ENCODE peak calls at places on chromosomes 7 and 10, in nine cellular contexts. A is tibial artery; J is ascending aorta; U is lung; O is upper lobe of left lung; Y is HAP-1; V is PC-9; R is HCT116; S is CD4-positive, alpha-beta T cell. F is an unnamed sample.

GRCh38 chr7:157497367-157497743 is 160.6 kb downstream of the DNAJB6 start:
- DNase-seq in U (no peak), R (no peak), J (no peak), A (no peak), Y (no peak), V (no peak), O (no peak), S (no peak), F (no peak)

GRCh38 chr10:42933454-42934340 is 143.2 kb upstream of the RET start:
- DNase-seq in A (no peak), Y (no peak), R (no peak), V (no peak), U (peak; percentile 33), S (peak; percentile 31), O (no peak), J (no peak), F (no peak)

GRCh38 chr7:55133630-55134392 is 115.0 kb downstream of the EGFR start:
- DNase-seq in R (peak; percentile 65), V (peak; percentile 88), U (peak; percentile 59), A (peak; percentile 81), S (no peak), Y (no peak), J (no peak), O (peak; percentile 49), F (peak; percentile 80)

GRCh38 chr7:151117565-151117964 is 31.3 kb downstream of the AGAP3 start:
- DNase-seq in R (no peak), A (no peak), Y (no peak), O (no peak), V (no peak), U (no peak), S (peak; percentile 47), J (no peak), F (no peak)

GRCh38 chr10:92591550-92592140 is 1.3 kb upstream of the KIF11 start:
- DNase-seq in O (peak; percentile 96), J (peak; percentile 78), A (peak; percentile 97), Y (peak; percentile 81), U (peak; percentile 91), S (peak; percentile 88), V (peak; percentile 87), R (peak; percentile 89), F (peak; percentile 69)

GRCh38 chr7:138303230-138304070 is 156.6 kb upstream of the TRIM24 start:
- DNase-seq in S (no peak), R (no peak), A (no peak), Y (no peak), U (no peak), O (no peak), J (no peak), V (no peak), F (no peak)

GRCh38 chr10:73413108-73413527 is 740 bp downstream of the ANXA7 start:
- DNase-seq in V (peak; percentile 48), S (peak; percentile 33), J (no peak), U (no peak), Y (peak; percentile 55), A (no peak), O (peak; percentile 50), R (peak; percentile 51), F (no peak)

GRCh38 chr7:105839271-105839670 is 37.1 kb downstream of the ATXN7L1 start:
- DNase-seq in U (no peak), O (no peak), A (no peak), R (no peak), S (no peak), Y (no peak), J (no peak), V (no peak), F (no peak)

GRCh38 chr10:112741830-112742402 is 208.1 kb upstream of the TCF7L2 start:
- DNase-seq in S (no peak), A (no peak), R (peak; percentile 52), Y (no peak), O (peak; percentile 50), V (peak; percentile 27), J (no peak), U (no peak), F (no peak)

GRCh38 chr7:137418841-137419240 is 75.3 kb upstream of the PTN start:
- DNase-seq in O (no peak), A (no peak), U (no peak), Y (no peak), J (no peak), R (no peak), V (no peak), S (no peak), F (no peak)

GRCh38 chr10:103835121-103836045 is 20.0 kb downstream of the SH3PXD2A start:
- DNase-seq in S (no peak), R (no peak), J (no peak), U (no peak), V (no peak), Y (no peak), A (peak; percentile 91), O (peak; percentile 60), F (no peak)

GRCh38 chr10:87059401-87059800 is 35.2 kb downstream of the GLUD1 start:
- DNase-seq in R (no peak), A (no peak), U (no peak), S (no peak), Y (no peak), J (no peak), V (no peak), O (no peak), F (no peak)

GRCh38 chr10:33126742-33127141 is 168.7 kb upstream of the ITGB1 start:
- DNase-seq in Y (no peak), O (no peak), J (no peak), U (no peak), S (no peak), V (no peak), A (no peak), R (no peak), F (no peak)

GRCh38 chr10:77230194-77230593 is 407.4 kb downstream of the KCNMA1 start:
- DNase-seq in U (no peak), J (no peak), R (no peak), O (no peak), V (no peak), S (no peak), A (no peak), Y (no peak), F (peak; percentile 57)

GRCh38 chr7:26182706-26183105 is 17.8 kb downstream of the HNRNPA2B1 start:
- DNase-seq in J (no peak), R (no peak), S (no peak), Y (no peak), V (no peak), A (no peak), O (no peak), U (no peak), F (no peak)

GRCh38 chr10:119651514-119652327 is 541 bp downstream of the BAG3 start:
- DNase-seq in J (no peak), V (no peak), S (peak; percentile 7), U (no peak), O (no peak), Y (no peak), A (peak; percentile 69), R (no peak), F (no peak)

GRCh38 chr10:184911-185310 is 49.7 kb downstream of the ZMYND11 start:
- DNase-seq in J (no peak), V (no peak), R (no peak), U (no peak), A (no peak), O (no peak), Y (no peak), S (no peak), F (peak; percentile 28)

GRCh38 chr7:128172963-128173362 is 68.1 kb upstream of the LEP start:
- DNase-seq in V (no peak), J (no peak), S (no peak), O (no peak), A (no peak), R (no peak), Y (no peak), U (no peak), F (no peak)

GRCh38 chr10:15369642-15370211 is 1.4 kb downstream of the FAM171A1 start:
- DNase-seq in V (no peak), U (no peak), S (no peak), R (no peak), J (no peak), Y (no peak), A (no peak), O (no peak), F (no peak)

DNA sequence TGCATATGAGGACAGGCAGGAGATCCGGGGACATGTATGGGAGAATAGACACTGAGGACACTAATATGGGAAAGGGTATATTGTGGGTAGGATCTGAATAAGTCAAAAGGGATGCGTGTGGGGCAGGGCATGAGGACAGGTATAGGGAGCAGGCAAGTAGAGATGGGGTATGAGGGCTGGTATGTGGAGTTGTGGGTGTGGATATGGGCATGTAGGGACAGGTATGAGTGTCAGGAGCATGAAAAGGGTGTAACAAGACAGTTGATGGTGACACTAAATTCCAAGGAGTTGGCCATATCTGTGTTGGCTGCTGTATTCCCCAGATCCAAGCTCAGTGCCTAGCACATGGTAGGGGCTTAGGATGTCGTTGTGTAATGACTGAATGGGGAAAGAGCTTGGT is 84.4 kb upstream of the PAX2 start:
- DNase-seq in S (no peak), R (no peak), O (no peak), U (no peak), V (no peak), A (no peak), J (no peak), Y (no peak), F (no peak)
- H3K27me3 ChIP-seq in S (peaks cover 77% of the 10 kb centered on the region), R (no peaks in the 10 kb centered on the region), O (no peaks in the 10 kb centered on the region), U (peaks cover 3% of the 10 kb centered on the region), V (peaks cover 33% of the 10 kb centered on the region), A (no peaks in the 10 kb centered on the region), J (peaks cover 9% of the 10 kb centered on the region), Y (peaks cover 25% of the 10 kb centered on the region), F (peaks cover 58% of the 10 kb centered on the region)

DNA sequence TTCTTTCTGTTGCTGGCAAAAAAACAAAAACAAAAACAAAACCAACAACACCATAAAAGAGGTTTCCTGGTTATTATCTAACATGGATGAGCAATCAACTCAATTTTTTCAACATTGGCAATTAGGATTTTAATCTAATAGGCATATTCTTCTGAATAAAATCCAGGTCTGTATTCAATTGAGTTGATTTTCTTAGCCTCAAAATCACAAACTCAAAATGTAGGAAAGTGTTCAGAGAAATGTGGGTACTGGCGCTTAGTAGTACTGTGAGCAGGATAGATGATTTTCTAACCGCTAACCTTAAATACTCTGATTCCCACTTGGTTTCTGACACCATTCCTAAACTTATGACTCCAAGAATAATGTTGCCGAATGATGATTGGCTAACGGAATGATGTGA is 5.6 kb downstream of the WNT16 start:
- DNase-seq in Y (no peak), V (no peak), J (no peak), U (no peak), A (no peak), R (no peak), S (no peak), O (no peak), F (no peak)
- H3K27me3 ChIP-seq in Y (peaks cover 72% of the 10 kb centered on the region), V (no peaks in the 10 kb centered on the region), J (peaks cover 23% of the 10 kb centered on the region), U (peaks cover 4% of the 10 kb centered on the region), A (no peaks in the 10 kb centered on the region), R (no peaks in the 10 kb centered on the region), S (peaks cover 35% of the 10 kb centered on the region), O (no peaks in the 10 kb centered on the region), F (peaks cover 12% of the 10 kb centered on the region)

DNA sequence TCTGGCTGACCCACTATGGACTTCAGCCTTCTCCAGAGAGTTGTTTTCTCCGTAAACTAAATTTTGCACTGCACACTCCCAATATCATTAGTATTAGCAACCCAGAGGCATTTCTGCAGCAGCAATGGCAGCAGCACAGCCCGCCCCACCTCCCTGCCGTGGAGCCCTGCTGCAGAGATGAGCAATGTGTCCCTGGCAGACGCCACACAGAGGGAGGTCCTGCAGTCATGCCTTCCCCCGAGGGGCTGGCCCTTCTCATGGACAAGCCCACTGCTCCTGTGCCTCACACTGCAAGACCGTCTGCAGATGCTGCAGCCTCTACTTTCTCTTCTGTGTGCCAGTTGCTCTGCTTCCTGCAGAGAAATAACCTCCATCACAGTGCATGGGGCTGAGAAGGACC is 393.4 kb upstream of the MKI67 start:
- DNase-seq in J (no peak), Y (no peak), U (no peak), O (no peak), A (no peak), R (no peak), S (no peak), V (no peak), F (no peak)
- H3K27me3 ChIP-seq in J (no peaks in the 10 kb centered on the region), Y (no peaks in the 10 kb centered on the region), U (no peaks in the 10 kb centered on the region), O (no peaks in the 10 kb centered on the region), A (no peaks in the 10 kb centered on the region), R (peaks cover 78% of the 10 kb centered on the region), S (no peaks in the 10 kb centered on the region), V (peaks cover 45% of the 10 kb centered on the region), F (no peaks in the 10 kb centered on the region)

GRCh38 chr7:80752954-80753353 is 114.5 kb downstream of the CD36 start:
- DNase-seq in O (no peak), Y (no peak), V (no peak), J (no peak), U (no peak), A (no peak), R (no peak), S (no peak), F (no peak)
- H3K27me3 ChIP-seq in O (no peaks in the 10 kb centered on the region), Y (no peaks in the 10 kb centered on the region), V (no peaks in the 10 kb centered on the region), J (no peaks in the 10 kb centered on the region), U (no peaks in the 10 kb centered on the region), A (no peaks in the 10 kb centered on the region), R (no peaks in the 10 kb centered on the region), S (no peaks in the 10 kb centered on the region), F (no peaks in the 10 kb centered on the region)

F was measured in kidney epithelial cell.